ENCODE peak calls at places on chromosome 2, in nine cellular contexts. B is psoas muscle; O is heart right ventricle; E is CD4-positive, alpha-beta memory T cell; H is transverse colon; D is CD8-positive, alpha-beta memory T cell; G is fibroblast of lung; J is dorsolateral prefrontal cortex; X is HL-60. U is an unnamed sample.

GRCh38 chr2:99662761-99663341 is 173.0 kb upstream of the REV1 start:
- DNase-seq in B (no peak), O (no peak), E (no peak), H (no peak), D (no peak), G (peak), J (no peak), X (no peak), U (no peak)

GRCh38 chr2:949894-950626 is 589 bp upstream of the SNTG2 start:
- DNase-seq in B (no peak), O (no peak), E (no peak), H (no peak), D (no peak), G (no peak), J (no peak), X (no peak), U (no peak)

GRCh38 chr2:80499095-80499494 is 194.5 kb upstream of the LRRTM1 start:
- DNase-seq in B (no peak), O (no peak), E (no peak), H (peak), D (no peak), G (peak), J (peak), X (no peak), U (no peak)

GRCh38 chr2:99710720-99711612 is 221.1 kb upstream of the REV1 start:
- DNase-seq in B (no peak), O (no peak), E (no peak), H (no peak), D (no peak), G (peak), J (no peak), X (no peak), U (no peak)

GRCh38 chr2:161085041-161085598 is 75.1 kb upstream of the TANK start:
- DNase-seq in B (no peak), O (no peak), E (no peak), H (no peak), D (no peak), G (peak), J (no peak), X (no peak), U (no peak)

GRCh38 chr2:156486175-156486574 is 50.0 kb downstream of the GPD2 start:
- DNase-seq in B (no peak), O (no peak), E (no peak), H (no peak), D (no peak), G (peak), J (no peak), X (no peak), U (no peak)

GRCh38 chr2:150209746-150210145 is 277.7 kb downstream of the RND3 start:
- DNase-seq in B (no peak), O (no peak), E (no peak), H (no peak), D (no peak), G (no peak), J (no peak), X (no peak), U (no peak)

GRCh38 chr2:37713258-37713700 is 41.8 kb upstream of the CDC42EP3 start:
- DNase-seq in B (no peak), O (no peak), E (no peak), H (no peak), D (no peak), G (peak), J (no peak), X (peak), U (no peak)

GRCh38 chr2:198880421-198880820 is 577.3 kb downstream of the SATB2 start:
- DNase-seq in B (no peak), O (no peak), E (no peak), H (no peak), D (no peak), G (peak), J (no peak), X (no peak), U (no peak)

GRCh38 chr2:67522154-67522553 is 125.0 kb downstream of the ETAA1 start:
- DNase-seq in B (no peak), O (no peak), E (no peak), H (no peak), D (no peak), G (no peak), J (no peak), X (no peak), U (no peak)

GRCh38 chr2:242054881-242055801 is 185.6 kb downstream of the RTP5 start:
- DNase-seq in B (no peak), O (no peak), E (no peak), H (no peak), D (no peak), G (no peak), J (no peak), X (no peak), U (no peak)

GRCh38 chr2:242052421-242052820 is 182.9 kb downstream of the RTP5 start:
- DNase-seq in B (no peak), O (no peak), E (no peak), H (no peak), D (no peak), G (no peak), J (no peak), X (no peak), U (no peak)

GRCh38 chr2:242053921-242054320 is 184.4 kb downstream of the RTP5 start:
- DNase-seq in B (no peak), O (no peak), E (no peak), H (no peak), D (no peak), G (no peak), J (no peak), X (no peak), U (no peak)

GRCh38 chr2:242056026-242056425 is 186.5 kb downstream of the RTP5 start:
- DNase-seq in B (no peak), O (no peak), E (no peak), H (no peak), D (no peak), G (no peak), J (no peak), X (no peak), U (no peak)

DNA sequence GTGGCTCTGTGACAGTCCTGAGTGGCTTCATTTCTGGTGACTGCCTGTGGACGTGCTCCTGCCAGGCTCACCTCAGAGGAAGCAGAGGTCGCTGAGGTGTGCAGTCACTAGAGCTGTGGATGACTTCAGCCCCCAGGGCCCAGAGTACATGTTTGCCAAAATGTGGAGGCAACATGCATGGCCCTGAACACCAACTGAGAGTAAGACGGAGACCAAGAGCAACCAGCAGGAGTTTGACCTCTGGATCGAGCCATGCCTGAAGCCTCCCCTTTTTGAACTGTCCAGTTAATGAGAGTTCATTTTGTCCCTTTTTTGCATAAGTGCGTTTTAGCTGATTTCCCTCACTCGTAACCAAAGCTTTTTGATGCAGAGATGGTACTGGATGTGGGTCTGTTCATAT is 184.9 kb downstream of the RTP5 start:
- DNase-seq in B (no peak), O (no peak), E (no peak), H (no peak), D (no peak), G (no peak), J (no peak), X (no peak), U (no peak)
- H3K4me3 ChIP-seq in B (no peak), O (no peak), E (no peak), H (no peak), D (no peak), G (no peak), J (no peak), X (no peak), U (no peak)

GRCh38 chr2:1988594-1988993 is 244.3 kb upstream of the PXDN start:
- DNase-seq in B (no peak), O (no peak), E (no peak), H (no peak), D (no peak), G (no peak), J (peak), X (no peak), U (no peak)

GRCh38 chr2:1991126-1991525 is 246.8 kb upstream of the PXDN start:
- DNase-seq in B (no peak), O (no peak), E (no peak), H (no peak), D (no peak), G (no peak), J (no peak), X (no peak), U (no peak)

GRCh38 chr2:1990724-1991123 is 246.4 kb upstream of the PXDN start:
- DNase-seq in B (no peak), O (peak), E (no peak), H (no peak), D (no peak), G (peak), J (peak), X (no peak), U (peak)

GRCh38 chr2:1989216-1989615 is 244.9 kb upstream of the PXDN start:
- DNase-seq in B (no peak), O (no peak), E (no peak), H (no peak), D (no peak), G (no peak), J (no peak), X (no peak), U (no peak)

GRCh38 chr2:1990151-1990589 is 245.9 kb upstream of the PXDN start:
- DNase-seq in B (no peak), O (no peak), E (no peak), H (no peak), D (no peak), G (no peak), J (no peak), X (no peak), U (no peak)
- H3K27ac ChIP-seq in B (no peak), O (no peak), E (no peak), H (no peak), D (no peak), G (no peak), J (peak), X (no peak), U (no peak)

DNA sequence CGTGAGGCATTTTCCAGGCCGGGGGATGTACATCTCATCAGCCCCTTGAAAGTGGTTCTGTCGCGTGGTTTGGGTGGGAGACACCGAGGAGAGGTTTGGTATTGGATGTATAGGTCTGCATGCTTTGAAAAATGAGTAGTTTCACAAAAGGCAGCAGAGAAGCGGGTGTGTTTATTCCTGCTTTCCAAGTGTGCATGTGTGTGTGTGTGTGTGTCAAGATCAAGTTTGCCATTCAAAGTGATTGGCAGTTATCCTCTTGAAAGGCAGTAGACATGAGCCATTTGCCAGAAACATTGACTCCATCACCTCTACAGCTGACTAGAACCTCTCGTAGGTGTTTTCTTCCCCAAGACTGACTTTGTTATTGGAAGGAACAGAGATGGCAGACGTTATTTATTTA is 423.0 kb upstream of the POU3F3 start:
- DNase-seq in B (no peak), O (no peak), E (no peak), H (no peak), D (no peak), G (no peak), J (no peak), X (no peak), U (no peak)
- H3K4me3 ChIP-seq in B (no peak), O (no peak), E (no peak), H (no peak), D (no peak), G (no peak), J (peak), X (no peak), U (no peak)

GRCh38 chr2:112749755-112750559 is 14.5 kb downstream of the CKAP2L start:
- DNase-seq in B (peak), O (peak), E (peak), H (peak), D (peak), G (peak), J (peak), X (peak), U (peak)

GRCh38 chr2:112754562-112754961 is 9.8 kb downstream of the CKAP2L start:
- DNase-seq in B (no peak), O (no peak), E (no peak), H (no peak), D (no peak), G (no peak), J (no peak), X (peak), U (no peak)

GRCh38 chr2:112750560-112750843 is 13.9 kb downstream of the CKAP2L start:
- DNase-seq in B (no peak), O (no peak), E (no peak), H (no peak), D (no peak), G (peak), J (no peak), X (no peak), U (no peak)

GRCh38 chr2:112751451-112752197 is 12.8 kb downstream of the CKAP2L start:
- DNase-seq in B (no peak), O (no peak), E (no peak), H (no peak), D (no peak), G (peak), J (no peak), X (no peak), U (no peak)

DNA sequence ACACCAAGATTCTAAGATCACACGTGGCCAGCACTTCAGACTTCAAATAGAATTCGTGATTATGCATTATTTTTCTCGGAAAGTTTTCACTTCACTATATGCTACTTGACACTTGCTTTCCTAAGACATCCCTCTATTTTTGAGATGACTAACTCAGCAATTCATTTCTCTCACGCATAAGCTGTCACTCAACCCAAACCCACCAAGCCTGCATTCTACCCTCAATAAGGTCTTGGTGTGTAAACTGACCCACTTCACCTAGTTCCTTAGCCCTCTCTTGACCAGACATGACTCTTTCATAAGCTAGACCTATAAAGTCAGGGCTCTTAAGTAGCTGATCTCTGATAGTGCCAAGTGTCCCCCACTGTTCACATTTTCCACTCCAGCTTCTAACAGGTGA is 11.7 kb downstream of the CKAP2L start:
- DNase-seq in B (no peak), O (no peak), E (no peak), H (no peak), D (no peak), G (no peak), J (no peak), X (no peak), U (no peak)
- H3K27ac ChIP-seq in B (no peak), O (no peak), E (no peak), H (no peak), D (no peak), G (peak), J (no peak), X (no peak), U (no peak)

DNA sequence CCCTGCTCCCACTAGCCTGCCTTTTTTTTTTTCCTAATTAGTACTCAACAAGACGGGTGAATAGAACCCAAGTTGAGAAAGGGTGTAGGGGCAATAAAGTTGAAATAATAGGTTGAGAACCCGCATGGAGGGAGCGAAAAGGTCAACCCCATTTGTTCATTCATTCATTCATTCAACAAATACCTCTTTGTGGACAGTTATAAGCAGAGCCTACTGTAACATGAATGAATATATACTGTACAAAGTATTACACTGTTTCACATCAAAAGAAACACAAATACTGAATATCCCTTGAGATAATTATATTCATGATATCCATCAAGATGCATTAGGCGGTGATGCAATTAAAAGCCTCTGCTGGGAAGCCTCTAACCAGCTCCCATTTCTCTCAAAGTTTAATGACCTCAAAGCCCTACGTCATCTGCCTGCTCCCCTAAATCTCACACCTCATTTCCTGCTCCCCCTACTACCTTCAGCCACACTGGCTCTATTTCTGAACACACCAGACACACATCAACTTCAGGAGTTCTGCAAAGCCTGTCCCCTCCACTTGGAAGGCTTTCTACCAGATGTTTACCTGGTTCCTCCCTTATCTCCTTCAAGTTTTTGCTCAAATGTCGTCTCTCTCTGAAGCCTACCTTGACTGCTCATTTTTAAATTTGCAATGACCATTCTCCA is 1.4 kb upstream of the NBAS start:
- DNase-seq in B (no peak), O (no peak), E (no peak), H (no peak), D (no peak), G (no peak), J (no peak), X (no peak), U (no peak)
- H3K4me3 ChIP-seq in B (peak), O (peak), E (no peak), H (peak), D (peak), G (no peak), J (no peak), X (no peak), U (no peak)

GRCh38 chr2:235546151-235546435 is 52.2 kb downstream of the AGAP1 start:
- DNase-seq in B (no peak), O (no peak), E (no peak), H (no peak), D (no peak), G (no peak), J (no peak), X (no peak), U (no peak)
- H3K27ac ChIP-seq in B (no peak), O (no peak), E (no peak), H (no peak), D (no peak), G (no peak), J (no peak), X (no peak), U (no peak)

U was measured in adrenal gland.